ENCODE peak calls at places on chromosomes 13 and 19, in nine cellular contexts. D is K562; B is SHP77; Y is RPMI8226; J is Calu3; H is GDM1; W is HEK293T; R is activated CD8-positive, alpha-beta T cell treated with anti-CD3 and anti-CD28 coated beads, Interleukin-2, amount 10 ng/mL, durations not matched to agents 7 days and 5 days; Z is mesendoderm. S is an unnamed sample.

GRCh38 chr13:109332501-109333499 is 453.6 kb downstream of the IRS2 start:
- DNase-seq in H (no peak), D (no peak), R (no peak), Z (peak; percentile 21), Y (no peak), J (no peak), B (peak; percentile 89), W (no peak), S (no peak)

GRCh38 chr13:62333466-62333865 is 917.8 kb upstream of the PCDH20 start:
- DNase-seq in Z (no peak), H (no peak), Y (no peak), W (no peak), D (no peak), J (no peak), B (no peak), R (no peak), S (no peak)

GRCh38 chr19:42683917-42684513 is 56.3 kb downstream of the PSG3 start:
- DNase-seq in R (peak; percentile 52), H (no peak), Y (peak; percentile 11), W (no peak), D (peak; percentile 40), B (no peak), J (peak; percentile 54), Z (peak; percentile 21), S (no peak)

GRCh38 chr19:35046461-35046860 is 4.9 kb downstream of the HPN start:
- DNase-seq in H (no peak), J (no peak), B (no peak), D (no peak), W (no peak), Y (no peak), R (no peak), Z (no peak), S (no peak)

GRCh38 chr13:109180905-109181425 is 551.6 kb downstream of the MYO16 start:
- DNase-seq in H (no peak), R (no peak), J (no peak), Z (peak; percentile 41), B (no peak), W (no peak), D (no peak), Y (no peak), S (no peak)

GRCh38 chr19:42919757-42920079 is 2.0 kb upstream of the PSG6 start:
- DNase-seq in R (no peak), B (no peak), H (no peak), W (no peak), J (peak; percentile 13), Z (no peak), Y (no peak), D (no peak), S (no peak)

GRCh38 chr19:11736696-11737095 is 2.0 kb downstream of the ZNF823 start:
- DNase-seq in R (no peak), H (peak; percentile 1), D (peak; percentile 84), B (no peak), Y (no peak), W (no peak), Z (peak; percentile 33), J (no peak), S (no peak)

GRCh38 chr13:32426981-32427851 is 714 bp downstream of the N4BP2L1 start:
- DNase-seq in D (no peak), Y (peak; percentile 69), J (peak; percentile 6), W (no peak), B (peak; percentile 44), R (peak; percentile 68), H (peak; percentile 29), Z (peak; percentile 64), S (peak; percentile 42)

GRCh38 chr13:21014666-21015170 is 46.7 kb downstream of the LATS2 start:
- DNase-seq in Z (no peak), H (no peak), B (no peak), R (no peak), J (no peak), D (no peak), W (no peak), Y (no peak), S (no peak)

GRCh38 chr19:6765738-6766356 is 1.4 kb downstream of the SH2D3A start:
- DNase-seq in W (no peak), B (no peak), Z (peak; percentile 97), H (no peak), R (no peak), D (no peak), J (peak; percentile 94), Y (peak; percentile 84), S (no peak)

GRCh38 chr13:113927661-113928581 is 46.0 kb downstream of the C13orf46 start:
- DNase-seq in Z (no peak), J (no peak), H (no peak), Y (no peak), B (no peak), W (no peak), R (no peak), D (no peak), S (peak; percentile 0)

GRCh38 chr19:7265963-7266362 is 28.3 kb downstream of the INSR start:
- DNase-seq in B (no peak), H (no peak), D (no peak), J (no peak), Y (no peak), R (no peak), W (no peak), Z (no peak), S (no peak)

GRCh38 chr19:40709817-40710216 is 6.9 kb downstream of the COQ8B start:
- DNase-seq in H (no peak), Y (no peak), B (no peak), J (no peak), R (no peak), D (no peak), W (no peak), Z (no peak), S (no peak)

GRCh38 chr19:11737964-11738745 is 591 bp downstream of the ZNF823 start:
- DNase-seq in R (peak; percentile 57), D (peak; percentile 77), Y (peak; percentile 71), H (no peak), J (peak; percentile 68), B (peak; percentile 10), W (peak; percentile 14), Z (peak; percentile 52), S (peak; percentile 14)

GRCh38 chr19:31066385-31066784 is 282.9 kb downstream of the TSHZ3 start:
- DNase-seq in D (no peak), R (no peak), W (peak; percentile 17), H (no peak), B (no peak), Y (no peak), Z (peak; percentile 42), J (no peak), S (no peak)

GRCh38 chr19:14089662-14090508 is 666 bp downstream of the SAMD1 start:
- DNase-seq in H (peak; percentile 20), J (peak; percentile 48), D (peak; percentile 76), Z (peak; percentile 63), R (peak; percentile 56), W (peak; percentile 50), B (peak; percentile 53), Y (peak; percentile 80), S (peak; percentile 40)

GRCh38 chr13:30762643-30763042 is 27.3 kb downstream of the ALOX5AP start:
- DNase-seq in J (no peak), R (no peak), Z (no peak), B (no peak), Y (no peak), D (no peak), H (no peak), W (no peak), S (no peak)

GRCh38 chr13:40389081-40389641 is 277.3 kb downstream of the FOXO1 start:
- DNase-seq in R (peak; percentile 71), D (no peak), J (no peak), Z (no peak), W (no peak), H (no peak), B (no peak), Y (peak; percentile 48), S (no peak)

GRCh38 chr19:53103141-53103902 is at the start of gene ZNF160:
- DNase-seq in W (peak; percentile 75), B (peak; percentile 94), Z (peak; percentile 98), H (peak; percentile 96), D (peak; percentile 98), J (peak; percentile 84), Y (peak; percentile 98), R (peak; percentile 100), S (peak; percentile 98)

GRCh38 chr13:43446126-43446525 is 340.6 kb downstream of the ENOX1 start:
- DNase-seq in Y (no peak), B (no peak), W (no peak), D (no peak), J (no peak), R (no peak), Z (no peak), H (no peak), S (no peak)

GRCh38 chr13:41196620-41197019 is 2.3 kb upstream of the KBTBD7 start:
- DNase-seq in H (no peak), B (no peak), J (no peak), R (no peak), D (peak; percentile 13), Z (peak; percentile 11), Y (peak; percentile 9), W (no peak), S (no peak)

GRCh38 chr13:23289917-23290357 is 109.2 kb downstream of the SGCG start:
- DNase-seq in W (no peak), H (no peak), Y (peak; percentile 3), Z (no peak), R (no peak), D (peak; percentile 0), J (no peak), B (no peak), S (no peak)

GRCh38 chr19:5665781-5666513 is 14.4 kb downstream of the MICOS13 start:
- DNase-seq in R (no peak), D (no peak), Y (no peak), W (no peak), J (no peak), B (no peak), H (no peak), Z (no peak), S (no peak)